ENCODE peak calls at places on chromosomes 3 and 15, in five cellular contexts. K is NCI-H774; J is naive B cell; E is adipocyte; U is activated CD8-positive, alpha-beta memory T cell treated with anti-CD3 and anti-CD28 coated beads, Interleukin-2, amount 10 ng/mL, durations not matched to agents 7 days and 5 days. D is an unnamed sample.

GRCh38 chr3:36457667-36458066 is 77.4 kb downstream of the STAC start:
- DNase-seq in E (no peak), U (no peak), J (no peak), K (no peak), D (no peak)

GRCh38 chr15:31268911-31269784 is 57.5 kb upstream of the KLF13 start:
- DNase-seq in U (peak; percentile 37), J (no peak), E (no peak), K (no peak), D (no peak)

GRCh38 chr3:178986456-178986855 is 85.2 kb downstream of the ZMAT3 start:
- DNase-seq in J (no peak), U (no peak), K (no peak), E (no peak), D (no peak)

GRCh38 chr3:12750223-12750622 is 8.8 kb downstream of the TMEM40 start:
- DNase-seq in K (peak; percentile 7), U (no peak), J (no peak), E (peak; percentile 78), D (peak; percentile 65)

GRCh38 chr3:105561875-105562274 is 195.2 kb downstream of the ALCAM start:
- DNase-seq in J (no peak), K (no peak), U (no peak), E (no peak), D (no peak)

GRCh38 chr3:124972457-124972856 is 37.9 kb upstream of the MUC13 start:
- DNase-seq in K (no peak), J (no peak), U (no peak), E (no peak), D (no peak)

GRCh38 chr3:44914936-44915335 is 40.5 kb downstream of the TGM4 start:
- DNase-seq in E (peak; percentile 19), J (no peak), K (no peak), U (no peak), D (no peak)

GRCh38 chr3:188244395-188244861 is 90.5 kb downstream of the LPP start:
- DNase-seq in K (no peak), E (peak; percentile 44), J (no peak), U (no peak), D (no peak)

GRCh38 chr3:68972358-68972979 is 40.1 kb upstream of the TAFA4 start:
- DNase-seq in E (peak; percentile 77), J (peak; percentile 8), K (peak; percentile 38), U (peak; percentile 65), D (no peak)

GRCh38 chr3:151835751-151836550 is 22.0 kb downstream of the AADAC start:
- DNase-seq in K (no peak), E (peak; percentile 28), U (no peak), J (no peak), D (no peak)

GRCh38 chr3:48090166-48090939 is 74.1 kb upstream of the MAP4 start:
- DNase-seq in J (no peak), U (no peak), E (no peak), K (no peak), D (no peak)

GRCh38 chr15:42071717-42072116 is 22.6 kb downstream of the PLA2G4D start:
- DNase-seq in K (no peak), J (no peak), E (no peak), U (peak; percentile 15), D (no peak)

GRCh38 chr15:60399246-60399915 is 1.6 kb upstream of the ANXA2 start:
- DNase-seq in J (no peak), E (no peak), K (no peak), U (no peak), D (no peak)

GRCh38 chr15:101020945-101021344 is 101.8 kb downstream of the LRRK1 start:
- DNase-seq in K (no peak), E (no peak), U (peak; percentile 38), J (no peak), D (no peak)

GRCh38 chr3:144470646-144471045 is 499.0 kb downstream of the DIPK2A start:
- DNase-seq in K (no peak), J (no peak), E (no peak), U (no peak), D (no peak)

GRCh38 chr3:39267631-39268553 is 11.9 kb downstream of the CX3CR1 start:
- DNase-seq in J (no peak), K (no peak), U (peak; percentile 89), E (no peak), D (no peak)

GRCh38 chr3:183591881-183592521 is 36.5 kb upstream of the KLHL6 start:
- DNase-seq in J (peak; percentile 68), E (peak; percentile 42), K (no peak), U (no peak), D (no peak)

GRCh38 chr3:81249540-81250029 is 511.9 kb downstream of the GBE1 start:
- DNase-seq in J (no peak), E (peak; percentile 66), U (no peak), K (peak; percentile 22), D (no peak)

GRCh38 chr3:4821975-4822374 is 157.3 kb upstream of the BHLHE40 start:
- DNase-seq in K (no peak), E (no peak), U (peak; percentile 97), J (no peak), D (no peak)

GRCh38 chr3:124886168-124887051 is 755 bp downstream of the ITGB5 start:
- DNase-seq in J (no peak), U (no peak), E (peak; percentile 71), K (no peak), D (no peak)

GRCh38 chr15:27222479-27222878 is 251.5 kb downstream of the GABRG3 start:
- DNase-seq in U (no peak), J (no peak), E (no peak), K (no peak), D (peak; percentile 90)

GRCh38 chr15:71397377-71397776 is 282.1 kb downstream of the THSD4 start:
- DNase-seq in J (no peak), E (no peak), U (no peak), K (no peak), D (no peak)

GRCh38 chr15:63462053-63462452 is 42.3 kb upstream of the USP3 start:
- DNase-seq in J (no peak), K (no peak), U (no peak), E (peak; percentile 72), D (no peak)

GRCh38 chr15:98369081-98369716 is 279.1 kb upstream of the IGF1R start:
- DNase-seq in E (no peak), J (no peak), K (no peak), U (no peak), D (no peak)

GRCh38 chr15:39434751-39435238 is 146.1 kb upstream of the THBS1 start:
- DNase-seq in J (no peak), K (no peak), E (no peak), U (no peak), D (no peak)

GRCh38 chr15:67067161-67067853 is 1.9 kb downstream of the SMAD3 start:
- DNase-seq in E (peak; percentile 59), K (no peak), U (peak; percentile 53), J (no peak), D (no peak)

GRCh38 chr3:123816673-123817207 is 67.4 kb downstream of the MYLK start:
- DNase-seq in K (no peak), E (peak; percentile 64), U (no peak), J (no peak), D (no peak)

GRCh38 chr15:33021806-33022389 is 172.6 kb downstream of the FMN1 start:
- DNase-seq in U (no peak), K (peak; percentile 33), J (no peak), E (peak; percentile 87), D (no peak)

GRCh38 chr3:130626021-130626420 is 109.0 kb downstream of the COL6A6 start:
- DNase-seq in E (no peak), J (no peak), K (no peak), U (no peak), D (no peak)

GRCh38 chr15:85580914-85581313 is 200.5 kb downstream of the AKAP13 start:
- DNase-seq in J (no peak), E (no peak), U (peak; percentile 83), K (no peak), D (no peak)

GRCh38 chr3:178275311-178275710 is 260.9 kb upstream of the KCNMB2 start:
- DNase-seq in K (no peak), U (no peak), J (no peak), E (no peak), D (no peak)

GRCh38 chr3:188948658-188949400 is 222.9 kb upstream of the TPRG1 start:
- DNase-seq in K (no peak), U (no peak), J (no peak), E (peak; percentile 86), D (peak; percentile 90)

GRCh38 chr3:52385157-52385556 is 59.7 kb downstream of the SEMA3G start:
- DNase-seq in U (no peak), J (no peak), E (peak; percentile 25), K (no peak), D (no peak)

GRCh38 chr15:49063402-49064280 is 17.4 kb upstream of the SECISBP2L start:
- DNase-seq in E (no peak), K (no peak), J (no peak), U (no peak), D (no peak)

GRCh38 chr3:32102289-32102688 is 4.1 kb upstream of the GPD1L start:
- DNase-seq in U (no peak), E (no peak), J (no peak), K (no peak), D (no peak)